ENCODE peak calls at places on chromosome 1, in nine cellular contexts. Q is fibroblast of lung, N is upper lobe of left lung, X is mammary epithelial cell, U is upper lobe of right lung, Y is testis, L is breast epithelium, J is A549, B is GM23248. H is an unnamed sample.
A peak's percentile ranks its signal among the peaks of the same experiment; 100 is the strongest.

GRCh38 chr1:200299571-200299970 is 110.3 kb downstream of the ZNF281 start:
- DNase-seq in U (no peak), X (no peak), B (no peak), Y (no peak), L (no peak), J (no peak), N (no peak), Q (peak; percentile 25), H (no peak)

GRCh38 chr1:75671708-75672107 is 52.8 kb upstream of the ACADM start:
- DNase-seq in Q (no peak), N (no peak), Y (no peak), X (no peak), L (no peak), B (no peak), U (no peak), J (no peak), H (no peak)

GRCh38 chr1:209158851-209159250 is 424.7 kb upstream of the CAMK1G start:
- DNase-seq in J (no peak), Y (no peak), B (no peak), N (no peak), Q (no peak), U (no peak), L (no peak), X (no peak), H (no peak)

GRCh38 chr1:40258445-40258769 is 371 bp downstream of the ZMPSTE24 start:
- DNase-seq in J (no peak), Y (no peak), X (no peak), U (no peak), Q (peak; percentile 36), N (no peak), B (peak; percentile 42), L (no peak), H (no peak)

GRCh38 chr1:71561206-71561605 is 480.4 kb upstream of the ZRANB2 start:
- DNase-seq in U (no peak), J (no peak), Q (peak; percentile 42), N (no peak), L (no peak), Y (no peak), B (peak; percentile 52), X (no peak), H (no peak)

GRCh38 chr1:40096977-40097782 is at the start of gene PPT1:
- DNase-seq in L (peak; percentile 77), X (peak; percentile 71), J (peak; percentile 72), Y (peak; percentile 88), U (peak; percentile 93), B (peak; percentile 89), Q (peak; percentile 67), N (peak; percentile 96), H (peak; percentile 89)

GRCh38 chr1:18021242-18021641 is 86.4 kb upstream of the IGSF21 start:
- DNase-seq in L (no peak), B (peak; percentile 3), Q (no peak), X (no peak), J (no peak), N (no peak), Y (no peak), U (peak; percentile 6), H (no peak)

GRCh38 chr1:1068374-1069060 is 5.6 kb downstream of the RNF223 start:
- DNase-seq in Q (no peak), U (peak; percentile 88), N (peak; percentile 95), X (peak; percentile 35), J (peak; percentile 35), L (no peak), Y (no peak), B (no peak), H (no peak)

GRCh38 chr1:63277195-63278192 is 44.9 kb upstream of the FOXD3 start:
- DNase-seq in Q (no peak), J (no peak), B (no peak), L (no peak), X (no peak), N (no peak), U (no peak), Y (no peak), H (no peak)

GRCh38 chr1:63272811-63273210 is 49.6 kb upstream of the FOXD3 start:
- DNase-seq in X (no peak), Y (no peak), U (no peak), N (no peak), J (no peak), B (no peak), L (no peak), Q (no peak), H (no peak)

GRCh38 chr1:63276625-63277024 is 45.7 kb upstream of the FOXD3 start:
- DNase-seq in J (no peak), N (no peak), B (no peak), Y (no peak), U (no peak), L (no peak), Q (no peak), X (no peak), H (no peak)

GRCh38 chr1:63274979-63275378 is 47.4 kb upstream of the FOXD3 start:
- DNase-seq in Q (no peak), N (no peak), U (no peak), L (no peak), J (no peak), X (no peak), B (no peak), Y (no peak), H (no peak)

DNA sequence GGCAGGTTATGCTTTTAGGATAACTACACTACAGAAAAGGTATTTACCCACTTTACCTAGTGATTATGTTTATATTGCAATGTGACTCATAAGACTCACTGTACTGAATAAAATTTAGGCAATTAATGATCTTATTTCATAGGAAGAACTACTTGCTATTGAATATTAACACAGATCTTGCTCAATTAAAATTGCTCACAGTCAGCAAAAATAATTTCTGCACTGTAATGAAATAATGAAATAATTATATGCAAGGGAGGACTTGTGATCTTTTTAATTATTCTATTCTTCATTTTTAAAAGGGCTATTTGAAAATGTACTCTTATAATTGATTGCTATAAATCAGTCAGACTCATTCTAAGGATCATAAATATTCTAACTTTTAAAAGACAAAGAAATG is 48.0 kb upstream of the FOXD3 start:
- DNase-seq in L (no peak), B (no peak), Q (no peak), Y (no peak), X (no peak), N (no peak), U (no peak), J (no peak), H (no peak)
- H3K27ac ChIP-seq in L (no peak overlapping the region), B (no peak overlapping the region), Q (no peak overlapping the region), Y (no peak overlapping the region), X (no peak overlapping the region), N (no peak overlapping the region), U (no peak overlapping the region), J (no peak overlapping the region), H (no peak overlapping the region)

GRCh38 chr1:31415658-31416057 is 2.6 kb downstream of the SERINC2 start:
- DNase-seq in J (no peak), N (no peak), B (no peak), Y (no peak), U (no peak), L (no peak), X (peak; percentile 33), Q (no peak), H (no peak)

GRCh38 chr1:31416101-31416736 is 3.2 kb downstream of the SERINC2 start:
- DNase-seq in N (no peak), J (no peak), Q (no peak), L (peak; percentile 77), U (peak; percentile 71), B (no peak), X (peak; percentile 74), Y (no peak), H (no peak)

GRCh38 chr1:31412732-31413404 is at the start of gene SERINC2:
- DNase-seq in B (peak; percentile 54), U (peak; percentile 81), N (peak; percentile 92), J (peak; percentile 28), Y (peak; percentile 46), L (no peak), X (peak; percentile 61), Q (no peak), H (no peak)

GRCh38 chr1:31413405-31414005 is 492 bp downstream of the SERINC2 start:
- DNase-seq in U (peak; percentile 93), N (peak; percentile 91), B (peak; percentile 76), L (peak; percentile 84), J (peak; percentile 25), Y (peak; percentile 77), X (peak; percentile 53), Q (peak; percentile 36), H (peak; percentile 85)

DNA sequence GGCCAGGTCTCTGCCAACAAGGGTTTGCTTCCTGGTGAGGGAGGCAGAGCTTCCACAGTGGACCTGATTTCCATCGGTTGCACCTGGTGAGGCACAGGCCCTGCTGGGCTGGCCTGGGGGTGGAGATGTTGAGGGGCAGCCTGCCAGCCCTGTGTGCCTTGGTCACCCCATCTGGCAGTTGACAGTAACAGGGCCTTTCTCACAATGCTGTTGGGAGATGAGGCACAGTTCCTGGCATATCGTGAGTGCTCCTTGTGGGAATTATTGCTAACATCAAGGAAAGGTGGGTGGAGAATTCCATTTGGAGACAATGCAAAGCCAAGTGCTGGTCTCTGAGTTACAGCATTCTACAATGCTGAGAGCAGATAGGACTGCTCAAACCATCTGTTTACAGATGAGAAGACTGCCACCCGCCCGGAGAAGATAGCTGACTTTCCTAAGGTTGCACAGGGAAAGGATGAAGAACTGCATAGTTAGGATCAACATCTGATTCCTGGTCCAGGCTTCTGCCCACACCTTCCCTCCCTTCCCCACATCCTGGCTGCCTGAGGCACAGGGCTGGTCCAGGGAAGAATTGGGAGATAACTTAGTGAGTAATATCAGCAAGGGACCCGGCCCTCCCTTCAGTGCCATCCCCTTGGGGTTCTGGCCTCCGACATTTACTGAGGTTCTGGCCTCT is 1.8 kb downstream of the SERINC2 start:
- DNase-seq in J (no peak), U (no peak), L (no peak), N (no peak), X (peak; percentile 60), Y (no peak), B (peak; percentile 43), Q (no peak), H (no peak)
- H3K4me3 ChIP-seq in J (no peak overlapping the region), U (no peak overlapping the region), L (peak overlapping the region; percentile 79), N (peak overlapping the region; percentile 81), X (peak overlapping the region; percentile 97), Y (no peak overlapping the region), B (peak overlapping the region; percentile 88), Q (peak overlapping the region; percentile 84), H (peak overlapping the region; percentile 73)

GRCh38 chr1:244294825-244295224 is 156.9 kb downstream of the ADSS2 start:
- DNase-seq in Q (no peak), B (no peak), N (no peak), U (no peak), Y (no peak), L (no peak), X (no peak), J (no peak), H (no peak)
- H3K27ac ChIP-seq in Q (no peak overlapping the region), B (no peak overlapping the region), N (no peak overlapping the region), U (no peak overlapping the region), Y (no peak overlapping the region), L (no peak overlapping the region), X (no peak overlapping the region), J (no peak overlapping the region), H (no peak overlapping the region)

DNA sequence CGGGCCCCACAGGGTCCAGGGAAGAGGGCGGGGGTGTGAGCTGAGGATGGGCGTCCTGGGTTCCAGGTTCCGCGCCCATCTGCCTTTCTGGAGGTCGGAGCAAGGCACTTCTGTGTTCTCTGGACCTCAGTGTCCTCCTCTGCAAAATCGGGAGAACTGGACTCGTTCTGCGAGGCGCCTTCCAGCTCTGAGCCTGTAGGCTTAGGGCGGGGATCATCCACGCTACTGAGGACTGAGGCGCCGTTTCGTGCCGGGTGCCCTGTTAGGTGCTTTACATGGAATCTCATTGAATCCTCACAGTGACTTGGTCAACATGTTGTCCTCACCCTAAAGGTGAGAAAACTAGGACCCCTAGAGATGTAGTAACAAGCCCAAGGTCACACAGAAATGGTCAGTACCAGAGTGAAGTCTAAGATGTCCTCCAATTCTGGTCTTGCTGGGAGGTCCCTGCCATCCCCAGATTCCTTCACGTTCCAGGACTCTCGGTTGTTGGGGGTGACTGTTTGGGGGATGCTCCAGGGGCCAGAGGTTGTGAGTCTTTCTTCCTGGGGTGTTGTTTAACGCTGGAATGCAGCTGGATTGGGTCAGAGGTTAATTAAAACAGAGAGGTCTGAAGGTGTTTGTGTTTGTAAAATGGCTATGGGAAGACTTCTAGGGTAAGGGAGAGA is 683 bp downstream of the PRKAA2 start:
- DNase-seq in Y (peak; percentile 38), Q (no peak), U (no peak), L (no peak), N (no peak), B (peak; percentile 33), J (peak; percentile 8), X (peak; percentile 1), H (no peak)
- H3K4me3 ChIP-seq in Y (peak overlapping the region; percentile 70), Q (peak overlapping the region; percentile 73), U (peak overlapping the region; percentile 53), L (peak overlapping the region; percentile 87), N (peak overlapping the region; percentile 64), B (peak overlapping the region; percentile 81), J (peak overlapping the region; percentile 77), X (peak overlapping the region; percentile 57), H (peak overlapping the region; percentile 63)

H was measured in suprapubic skin.